ENCODE peak calls at places on chromosomes 3 and 15, in nine cellular contexts. Q is endodermal cell; C is suprapubic skin; F is CD8-positive, alpha-beta memory T cell; D is GM23338; X is bronchial epithelial cell; Z is tibial nerve; L is ovary; A is cardiac muscle cell. I is an unnamed sample.

GRCh38 chr3:39388741-39389248 is 5.6 kb downstream of the SLC25A38 start:
- DNase-seq in L (no peak), C (no peak), X (no peak), A (no peak), D (no peak), F (no peak), Q (no peak), Z (no peak), I (no peak)

GRCh38 chr3:32296251-32297204 is 58.0 kb downstream of the CMTM8 start:
- DNase-seq in Q (peak; percentile 87), Z (peak; percentile 24), X (peak; percentile 85), C (peak; percentile 67), A (peak; percentile 80), D (peak; percentile 86), L (peak; percentile 30), F (peak; percentile 56), I (peak; percentile 66)

GRCh38 chr3:1195922-1196321 is 103.1 kb downstream of the CNTN6 start:
- DNase-seq in X (peak; percentile 34), F (no peak), A (peak; percentile 80), Q (no peak), L (no peak), D (no peak), Z (no peak), C (no peak), I (no peak)

GRCh38 chr15:39974656-39975230 is 40.8 kb downstream of the EIF2AK4 start:
- DNase-seq in L (no peak), Z (no peak), Q (no peak), D (no peak), A (no peak), F (no peak), X (no peak), C (no peak), I (no peak)

GRCh38 chr3:123636431-123636841 is 51.6 kb upstream of the HACD2 start:
- DNase-seq in L (no peak), A (no peak), F (no peak), D (peak; percentile 94), Q (peak; percentile 96), X (no peak), Z (no peak), C (no peak), I (peak; percentile 93)

GRCh38 chr15:31494786-31495185 is 168.2 kb downstream of the KLF13 start:
- DNase-seq in Z (no peak), A (no peak), Q (no peak), D (no peak), F (no peak), L (no peak), X (no peak), C (no peak), I (no peak)

GRCh38 chr3:193842029-193842782 is 249.2 kb downstream of the OPA1 start:
- DNase-seq in L (no peak), F (no peak), D (no peak), C (no peak), Q (peak; percentile 35), Z (no peak), X (no peak), A (no peak), I (no peak)

GRCh38 chr3:39088456-39088855 is 19.0 kb downstream of the GORASP1 start:
- DNase-seq in L (no peak), Z (no peak), D (no peak), C (no peak), Q (no peak), F (no peak), A (no peak), X (no peak), I (no peak)

GRCh38 chr3:188348445-188349244 is 194.7 kb downstream of the LPP start:
- DNase-seq in C (peak; percentile 75), L (peak; percentile 85), F (no peak), X (peak; percentile 93), A (peak; percentile 99), Z (peak; percentile 59), D (peak; percentile 7), Q (no peak), I (no peak)

GRCh38 chr3:195811756-195812155 is at the start of gene MUC4:
- DNase-seq in D (peak; percentile 63), Z (no peak), C (no peak), L (no peak), X (no peak), F (no peak), Q (peak; percentile 74), A (no peak), I (peak; percentile 85)

GRCh38 chr3:72082776-72083477 is 298.0 kb upstream of the PROK2 start:
- DNase-seq in A (no peak), D (no peak), Z (no peak), C (no peak), Q (no peak), L (no peak), X (no peak), F (no peak), I (no peak)

GRCh38 chr3:60803812-60804211 is 447.4 kb downstream of the FHIT start:
- DNase-seq in Z (no peak), L (no peak), X (no peak), Q (no peak), A (no peak), C (no peak), D (no peak), F (no peak), I (no peak)

GRCh38 chr15:66673410-66674322 is 28.4 kb upstream of the SMAD6 start:
- DNase-seq in L (no peak), X (peak; percentile 26), D (peak; percentile 93), Z (no peak), Q (peak; percentile 98), A (peak; percentile 77), F (peak; percentile 8), C (no peak), I (peak; percentile 93)

GRCh38 chr15:80061581-80061980 is 2.1 kb downstream of the ZFAND6 start:
- DNase-seq in C (no peak), L (no peak), Q (no peak), A (peak; percentile 21), X (peak; percentile 40), Z (no peak), F (no peak), D (no peak), I (no peak)
- H3K4me3 ChIP-seq in C (peak overlapping the region; percentile 95), L (no peak overlapping the region), Q (peak overlapping the region; percentile 89), A (no peak overlapping the region), X (peak overlapping the region; percentile 71), Z (no peak overlapping the region), F (peak overlapping the region; percentile 40), D (peak overlapping the region; percentile 82), I (no peak overlapping the region)

GRCh38 chr3:53242642-53243041 is 13.2 kb downstream of the TKT start:
- DNase-seq in A (no peak), Q (no peak), F (no peak), L (no peak), X (no peak), D (no peak), C (no peak), Z (no peak), I (no peak)
- H3K36me3 ChIP-seq in A (peaks cover 19% of the 10 kb centered on the region), Q (peaks cover 46% of the 10 kb centered on the region), F (peaks cover 23% of the 10 kb centered on the region), L (no peaks in the 10 kb centered on the region), X (peaks cover 53% of the 10 kb centered on the region), D (peaks cover 46% of the 10 kb centered on the region), C (peaks cover 44% of the 10 kb centered on the region), Z (no peaks in the 10 kb centered on the region), I (peaks cover 56% of the 10 kb centered on the region)

GRCh38 chr3:50189274-50189673 is 2.1 kb upstream of the GNAT1 start:
- DNase-seq in X (peak; percentile 67), A (peak; percentile 89), Z (peak; percentile 47), L (peak; percentile 59), Q (peak; percentile 91), F (no peak), D (peak; percentile 92), C (no peak), I (peak; percentile 91)
- H3K27me3 ChIP-seq in X (peaks cover 15% of the 10 kb centered on the region), A (no peaks in the 10 kb centered on the region), Z (peaks cover 24% of the 10 kb centered on the region), L (peaks cover 10% of the 10 kb centered on the region), Q (peaks cover 3% of the 10 kb centered on the region), F (peaks cover 23% of the 10 kb centered on the region), D (peaks cover 10% of the 10 kb centered on the region), C (peaks cover 26% of the 10 kb centered on the region), I (peaks cover 2% of the 10 kb centered on the region)

GRCh38 chr15:38145671-38146111 is 106.9 kb upstream of the SPRED1 start:
- DNase-seq in C (no peak), A (no peak), D (no peak), L (no peak), Q (no peak), F (no peak), Z (no peak), X (no peak), I (no peak)
- H3K4me3 ChIP-seq in C (no peak overlapping the region), A (no peak overlapping the region), D (no peak overlapping the region), L (no peak overlapping the region), Q (no peak overlapping the region), F (no peak overlapping the region), Z (no peak overlapping the region), X (no peak overlapping the region), I (no peak overlapping the region)

DNA sequence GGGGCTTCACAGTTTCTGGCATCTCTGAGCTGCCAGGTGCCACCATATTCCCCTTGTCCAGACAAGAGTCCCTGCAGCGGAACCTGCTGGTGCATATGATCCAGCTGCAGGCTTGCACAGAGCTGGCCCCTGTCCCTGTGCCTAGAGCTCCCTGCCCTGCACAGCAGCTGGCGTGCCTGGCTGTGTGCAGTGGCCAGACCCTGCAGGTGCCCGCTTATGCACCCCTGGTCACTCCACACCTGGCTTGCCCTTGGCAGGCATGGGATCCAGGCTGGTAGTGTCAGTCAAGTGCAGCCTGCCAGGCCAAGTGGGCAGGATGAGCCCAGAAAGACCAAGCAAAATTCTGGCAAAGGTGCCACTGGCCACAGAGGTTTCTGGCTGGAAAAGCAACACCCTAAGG is 88.6 kb upstream of the TTBK2 start:
- DNase-seq in A (no peak), F (no peak), Q (no peak), X (no peak), L (no peak), D (no peak), C (no peak), Z (no peak), I (no peak)
- H3K36me3 ChIP-seq in A (peaks cover 27% of the 10 kb centered on the region), F (peaks cover 10% of the 10 kb centered on the region), Q (peaks cover 61% of the 10 kb centered on the region), X (peaks cover 4% of the 10 kb centered on the region), L (no peaks in the 10 kb centered on the region), D (peaks cover 31% of the 10 kb centered on the region), C (peaks cover 62% of the 10 kb centered on the region), Z (no peaks in the 10 kb centered on the region), I (peaks cover 6% of the 10 kb centered on the region)

I was measured in H7.